ENCODE peak calls at places on chromosomes 1 and 21, in five cellular contexts. A, C, J, W and R are unnamed samples.

GRCh38 chr1:56326056-56326455 is 253.3 kb downstream of the PLPP3 start:
- DNase-seq in J (no peak), C (no peak), W (no peak), A (no peak), R (no peak)

GRCh38 chr1:196302981-196303380 is 305.3 kb downstream of the KCNT2 start:
- DNase-seq in J (no peak), C (no peak), W (no peak), A (no peak), R (no peak)

GRCh38 chr1:27314737-27315136 is 7.2 kb upstream of the TMEM222 start:
- DNase-seq in A (no peak), C (no peak), J (no peak), W (no peak), R (no peak)

GRCh38 chr1:226708967-226709396 is 30.1 kb downstream of the ITPKB start:
- DNase-seq in C (no peak), J (no peak), W (no peak), A (no peak), R (peak; percentile 51)

GRCh38 chr1:42017259-42017658 is 98.5 kb upstream of the HIVEP3 start:
- DNase-seq in A (no peak), W (no peak), C (no peak), J (no peak), R (no peak)

GRCh38 chr1:24384251-24385090 is 29.1 kb downstream of the STPG1 start:
- DNase-seq in J (no peak), W (no peak), C (peak; percentile 13), A (peak; percentile 56), R (no peak)

GRCh38 chr1:91567583-91567982 is 66.9 kb downstream of the CDC7 start:
- DNase-seq in W (no peak), A (no peak), J (no peak), C (no peak), R (no peak)

GRCh38 chr1:41365320-41365633 is 4.0 kb downstream of the FOXO6 start:
- DNase-seq in W (no peak), J (no peak), A (no peak), C (no peak), R (no peak)

GRCh38 chr1:206010101-206010500 is 6.9 kb upstream of the RAB7B start:
- DNase-seq in W (no peak), J (no peak), C (no peak), A (no peak), R (no peak)

GRCh38 chr1:37954316-37954971 is 7.6 kb upstream of the INPP5B start:
- DNase-seq in W (no peak), A (no peak), J (no peak), C (no peak), R (no peak)

GRCh38 chr1:216531308-216532239 is 108.3 kb upstream of the USH2A start:
- DNase-seq in A (no peak), C (no peak), W (no peak), J (no peak), R (no peak)

GRCh38 chr1:223217781-223218180 is 74.7 kb upstream of the TLR5 start:
- DNase-seq in W (no peak), J (no peak), A (no peak), C (no peak), R (no peak)

GRCh38 chr1:240149488-240150094 is 57.9 kb downstream of the FMN2 start:
- DNase-seq in J (peak; percentile 36), W (no peak), C (no peak), A (no peak), R (peak; percentile 62)

GRCh38 chr1:215749423-215749822 is 182.3 kb downstream of the KCTD3 start:
- DNase-seq in W (no peak), J (no peak), C (no peak), A (no peak), R (no peak)

GRCh38 chr1:181033799-181034391 is at the start of gene MR1:
- DNase-seq in A (no peak), W (no peak), C (peak; percentile 48), J (no peak), R (peak; percentile 92)

GRCh38 chr1:34101151-34101550 is 63.9 kb downstream of the CSMD2 start:
- DNase-seq in W (no peak), C (no peak), J (no peak), A (no peak), R (no peak)

GRCh38 chr1:236284291-236284711 is 2.5 kb upstream of the ERO1B start:
- DNase-seq in C (no peak), J (no peak), A (no peak), W (no peak), R (no peak)

GRCh38 chr1:154884868-154885706 is 15.0 kb upstream of the KCNN3 start:
- DNase-seq in J (no peak), W (no peak), C (no peak), A (no peak), R (no peak)

GRCh38 chr1:181141431-181141910 is 53.0 kb downstream of the IER5 start:
- DNase-seq in C (no peak), J (no peak), A (peak; percentile 61), W (no peak), R (no peak)

GRCh38 chr1:117638759-117639158 is 32.9 kb downstream of the TENT5C start:
- DNase-seq in C (no peak), A (no peak), J (no peak), W (no peak), R (no peak)

GRCh38 chr1:31152181-31152768 is 86.8 kb upstream of the PUM1 start:
- DNase-seq in J (no peak), C (no peak), A (no peak), W (no peak), R (no peak)

GRCh38 chr1:36920371-36920770 is 113.9 kb downstream of the GRIK3 start:
- DNase-seq in J (no peak), C (no peak), A (no peak), W (no peak), R (no peak)

GRCh38 chr1:67434491-67434890 is 4.3 kb upstream of the SERBP1 start:
- DNase-seq in A (no peak), W (no peak), J (no peak), C (no peak), R (no peak)

GRCh38 chr1:157626099-157626498 is 28.2 kb upstream of the FCRL4 start:
- DNase-seq in C (no peak), A (no peak), J (peak; percentile 25), W (no peak), R (no peak)

GRCh38 chr1:1298861-1299685 is 8.7 kb downstream of the ACAP3 start:
- DNase-seq in J (peak; percentile 73), W (no peak), A (no peak), C (no peak), R (peak; percentile 69)

GRCh38 chr1:175192111-175192629 is 406 bp downstream of the KIAA0040 start:
- DNase-seq in J (no peak), W (no peak), A (peak; percentile 76), C (peak; percentile 10), R (peak; percentile 39)

GRCh38 chr21:25370311-25370744 is 237.0 kb downstream of the MRPL39 start:
- DNase-seq in C (no peak), A (no peak), J (no peak), W (no peak), R (no peak)